ENCODE peak calls at places on chromosome 13, in five cellular contexts. L, T, J, H and W are unnamed samples.

GRCh38 chr13:87129602-87130300 is 541.4 kb upstream of the SLITRK5 start:
- DNase-seq in L (no peak), T (no peak), J (peak; percentile 64), H (no peak), W (no peak)

GRCh38 chr13:114129649-114130062 is 2.8 kb downstream of the RASA3 start:
- DNase-seq in L (no peak), T (no peak), J (no peak), H (no peak), W (no peak)

GRCh38 chr13:88979465-88980180 is 1308.5 kb downstream of the SLITRK5 start:
- DNase-seq in H (no peak), L (no peak), T (no peak), J (peak; percentile 55), W (no peak)

GRCh38 chr13:41361501-41361900 is 50.4 kb downstream of the NAA16 start:
- DNase-seq in L (no peak), J (no peak), T (no peak), H (no peak), W (no peak)

GRCh38 chr13:24923305-24923640 is 159.3 kb downstream of the RNF17 start:
- DNase-seq in T (no peak), L (peak; percentile 92), H (no peak), J (peak; percentile 85), W (no peak)

GRCh38 chr13:95002968-95003813 is 290.8 kb upstream of the SOX21 start:
- DNase-seq in J (no peak), L (no peak), T (peak; percentile 19), H (no peak), W (no peak)

GRCh38 chr13:21232599-21232998 is 56.1 kb downstream of the MRPL57 start:
- DNase-seq in H (no peak), J (no peak), L (no peak), T (no peak), W (no peak)

GRCh38 chr13:96982672-96983071 is 11.6 kb downstream of the OXGR1 start:
- DNase-seq in L (no peak), H (no peak), J (no peak), T (no peak), W (no peak)

GRCh38 chr13:110183925-110184324 is 123.0 kb downstream of the COL4A1 start:
- DNase-seq in L (no peak), T (no peak), J (no peak), H (no peak), W (no peak)

GRCh38 chr13:94656766-94657165 is 55.1 kb downstream of the GPR180 start:
- DNase-seq in T (no peak), H (no peak), J (peak; percentile 96), L (no peak), W (no peak)

GRCh38 chr13:48231080-48231479 is 1.9 kb upstream of the ITM2B start:
- DNase-seq in T (no peak), L (no peak), H (no peak), J (peak; percentile 55), W (no peak)

GRCh38 chr13:45367995-45368394 is 27.0 kb upstream of the TPT1 start:
- DNase-seq in J (no peak), L (no peak), H (no peak), T (no peak), W (no peak)

GRCh38 chr13:20263393-20264044 is 31.4 kb upstream of the GJB6 start:
- DNase-seq in L (no peak), T (no peak), H (no peak), J (no peak), W (no peak)

GRCh38 chr13:105510363-105510762 is 1025.1 kb downstream of the EFNB2 start:
- DNase-seq in L (no peak), H (no peak), T (no peak), J (no peak), W (no peak)

GRCh38 chr13:50200988-50201387 is 185.7 kb downstream of the KCNRG start:
- DNase-seq in J (no peak), T (peak; percentile 17), L (no peak), H (no peak), W (no peak)

GRCh38 chr13:46686171-46686570 is 110.8 kb downstream of the ESD start:
- DNase-seq in H (no peak), T (no peak), L (no peak), J (no peak), W (no peak)

GRCh38 chr13:21481359-21481758 is 22.3 kb upstream of the ZDHHC20 start:
- DNase-seq in J (no peak), H (no peak), T (no peak), L (no peak), W (no peak)

GRCh38 chr13:64540468-64540867 is 2689.7 kb downstream of the PCDH9 start:
- DNase-seq in T (no peak), J (no peak), L (no peak), H (no peak), W (no peak)

GRCh38 chr13:113540523-113540922 is 44.0 kb upstream of the TFDP1 start:
- DNase-seq in T (no peak), L (no peak), H (no peak), J (no peak), W (no peak)

GRCh38 chr13:46210362-46211083 is 1.2 kb upstream of the LRRC63 start:
- DNase-seq in T (no peak), J (no peak), L (no peak), H (no peak), W (no peak)

GRCh38 chr13:29568731-29569130 is 26.8 kb downstream of the SLC7A1 start:
- DNase-seq in H (no peak), T (no peak), J (no peak), L (no peak), W (no peak)

GRCh38 chr13:77904031-77904430 is 14.6 kb downstream of the EDNRB start:
- DNase-seq in H (no peak), T (no peak), L (no peak), J (no peak), W (no peak)

GRCh38 chr13:46134961-46135522 is 30.2 kb upstream of the CPB2 start:
- DNase-seq in J (peak; percentile 9), L (no peak), T (peak; percentile 83), H (peak; percentile 47), W (no peak)

GRCh38 chr13:97122381-97122996 is 99.6 kb upstream of the MBNL2 start:
- DNase-seq in J (peak; percentile 66), T (no peak), L (no peak), H (no peak), W (no peak)

GRCh38 chr13:56317839-56318238 is 822.9 kb upstream of the PRR20A start:
- DNase-seq in H (no peak), L (no peak), T (no peak), J (no peak), W (no peak)

GRCh38 chr13:19153782-19154450 is 27.7 kb downstream of the TUBA3C start:
- DNase-seq in T (peak; percentile 31), J (no peak), H (no peak), L (no peak), W (no peak)

GRCh38 chr13:106113796-106114195 is 421.7 kb downstream of the EFNB2 start:
- DNase-seq in J (no peak), H (no peak), L (no peak), T (no peak), W (no peak)

GRCh38 chr13:77026255-77026782 is 640 bp downstream of the FBXL3 start:
- DNase-seq in T (peak; percentile 92), L (peak; percentile 40), H (peak; percentile 89), J (peak; percentile 62), W (peak; percentile 44)

GRCh38 chr13:28320884-28321574 is 173.9 kb downstream of the FLT1 start:
- DNase-seq in H (no peak), J (peak; percentile 31), L (no peak), T (no peak), W (no peak)

GRCh38 chr13:58024103-58024502 is 392.6 kb downstream of the PCDH17 start:
- DNase-seq in T (no peak), J (no peak), L (no peak), H (no peak), W (no peak)

GRCh38 chr13:71685072-71685471 is 181.9 kb downstream of the DACH1 start:
- DNase-seq in T (no peak), L (no peak), J (no peak), H (no peak), W (no peak)

GRCh38 chr13:110799246-110800236 is 86.0 kb downstream of the ING1 start:
- DNase-seq in L (no peak), T (peak; percentile 21), J (peak; percentile 93), H (no peak), W (no peak)

GRCh38 chr13:93116809-93117208 is 109.8 kb upstream of the GPC6 start:
- DNase-seq in L (no peak), H (no peak), T (no peak), J (peak; percentile 11), W (no peak)
- TF ChIP-seq CTCF in L (no peak), H (no peak), T (peak; percentile 2), J (no peak), W (no peak)

GRCh38 chr13:91572944-91573535 is 174.6 kb downstream of the GPC5 start:
- DNase-seq in J (peak; percentile 64), L (no peak), H (no peak), T (no peak), W (no peak)

GRCh38 chr13:91579320-91579719 is 180.9 kb downstream of the GPC5 start:
- DNase-seq in H (no peak), T (no peak), J (no peak), L (no peak), W (no peak)

GRCh38 chr13:91572439-91572838 is 174.0 kb downstream of the GPC5 start:
- DNase-seq in H (no peak), J (peak; percentile 66), T (no peak), L (no peak), W (no peak)

GRCh38 chr13:91574756-91575155 is 176.3 kb downstream of the GPC5 start:
- DNase-seq in H (no peak), J (peak; percentile 71), L (no peak), T (no peak), W (no peak)

GRCh38 chr13:91576590-91576989 is 178.2 kb downstream of the GPC5 start:
- DNase-seq in H (no peak), T (no peak), L (no peak), J (no peak), W (no peak)
- TF ChIP-seq CTCF in H (no peak), T (no peak), L (peak; percentile 48), J (no peak), W (no peak)

DNA sequence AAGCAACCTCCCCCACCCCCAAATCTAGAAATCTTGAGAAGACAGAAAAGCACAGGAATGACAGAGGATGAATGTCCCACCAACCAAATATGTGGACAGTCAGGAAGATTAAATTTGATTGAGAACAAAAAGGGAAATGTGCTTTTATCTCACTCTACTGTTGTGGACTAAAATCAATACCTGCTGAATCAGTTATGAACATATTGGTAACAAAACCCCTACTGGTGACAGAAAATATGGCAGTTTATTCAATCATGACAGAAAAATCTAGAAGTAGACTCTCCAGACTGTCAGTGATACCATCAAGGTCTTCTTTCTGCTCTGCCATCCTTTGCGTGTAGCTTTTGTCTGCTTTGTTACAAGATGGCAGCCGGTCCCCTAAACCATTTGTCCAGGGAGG is 35.2 kb downstream of the FAM216B start:
- DNase-seq in T (no peak), L (no peak), H (no peak), J (no peak), W (no peak)
- TF ChIP-seq CTCF in T (no peak), L (peak; percentile 25), H (no peak), J (no peak), W (no peak)

DNA sequence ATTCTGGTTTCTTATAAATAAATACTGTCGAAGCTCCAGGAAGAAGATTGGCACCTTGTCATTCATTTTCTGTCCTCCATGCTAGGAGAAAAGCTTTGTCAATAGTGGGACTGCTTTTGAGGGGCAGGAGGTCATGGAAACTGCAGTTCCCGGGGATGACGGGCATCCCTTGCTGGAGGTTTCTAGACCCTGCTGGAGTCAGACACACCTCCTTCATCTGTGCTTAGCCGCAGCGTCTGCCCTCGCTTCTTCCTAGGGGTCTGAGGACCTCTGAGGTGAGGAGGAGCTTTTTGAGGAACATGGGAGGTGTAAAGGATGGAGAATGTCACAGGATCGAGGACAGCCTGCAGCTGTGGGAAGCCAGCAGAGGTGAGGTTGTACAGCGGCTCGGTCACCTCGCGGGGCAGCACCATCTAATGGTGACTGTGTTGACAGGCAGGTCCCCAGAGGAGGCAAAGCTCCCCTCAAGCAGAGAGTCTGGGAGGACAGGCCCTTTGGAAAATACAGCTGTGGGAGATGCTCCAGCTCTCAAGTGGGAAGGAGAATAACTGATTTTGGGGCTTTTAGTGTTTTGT is 172.7 kb upstream of the RNF113B start:
- DNase-seq in L (no peak), T (peak; percentile 57), J (no peak), H (peak; percentile 44), W (no peak)
- TF ChIP-seq CTCF in L (peak; percentile 41), T (peak; percentile 33), J (no peak), H (no peak), W (no peak)